ENCODE peak calls at places on chromosome X, in five cellular contexts. One of them, this sample, is unnamed.

GRCh38 chrX:552496-552895 is 78.1 kb upstream of the SHOX start:
- DNase-seq in tibial artery: no peak
- DNase-seq in HFFc6: no peak
- DNase-seq in astrocyte: no peak
- DNase-seq in RWPE1: no peak
- DNase-seq in this sample: no peak

GRCh38 chrX:114800719-114801118 is 216.7 kb downstream of the IL13RA2 start:
- DNase-seq in tibial artery: no peak
- DNase-seq in astrocyte: peak
- DNase-seq in RWPE1: peak
- DNase-seq in HFFc6: peak
- DNase-seq in this sample: peak

GRCh38 chrX:150063138-150063518 is 124.8 kb upstream of the EOLA2 start:
- DNase-seq in RWPE1: no peak
- DNase-seq in HFFc6: no peak
- DNase-seq in astrocyte: no peak
- DNase-seq in tibial artery: no peak
- DNase-seq in this sample: no peak

GRCh38 chrX:110432831-110433230 is 74.2 kb downstream of the RTL9 start:
- DNase-seq in HFFc6: no peak
- DNase-seq in astrocyte: no peak
- DNase-seq in RWPE1: no peak
- DNase-seq in tibial artery: no peak
- DNase-seq in this sample: no peak

GRCh38 chrX:93791304-93791703 is 117.3 kb downstream of the FAM133A start:
- DNase-seq in HFFc6: no peak
- DNase-seq in astrocyte: no peak
- DNase-seq in RWPE1: no peak
- DNase-seq in tibial artery: no peak
- DNase-seq in this sample: no peak

GRCh38 chrX:153032397-153033118 is 23.7 kb upstream of the PNMA3 start:
- DNase-seq in astrocyte: no peak
- DNase-seq in HFFc6: peak
- DNase-seq in RWPE1: peak
- DNase-seq in tibial artery: peak
- DNase-seq in this sample: no peak

GRCh38 chrX:53323196-53323595 is 41.8 kb upstream of the IQSEC2 start:
- DNase-seq in tibial artery: no peak
- DNase-seq in astrocyte: no peak
- DNase-seq in RWPE1: no peak
- DNase-seq in HFFc6: no peak
- DNase-seq in this sample: no peak

GRCh38 chrX:26262121-26262523 is 46.2 kb downstream of the MAGEB5 start:
- DNase-seq in RWPE1: peak
- DNase-seq in tibial artery: no peak
- DNase-seq in astrocyte: peak
- DNase-seq in HFFc6: no peak
- DNase-seq in this sample: no peak

GRCh38 chrX:76428243-76429130 is 977 bp downstream of the MAGEE1 start:
- DNase-seq in tibial artery: no peak
- DNase-seq in astrocyte: no peak
- DNase-seq in HFFc6: no peak
- DNase-seq in RWPE1: no peak
- DNase-seq in this sample: no peak

GRCh38 chrX:136586386-136586785 is 54.4 kb downstream of the VGLL1 start:
- DNase-seq in astrocyte: peak
- DNase-seq in HFFc6: no peak
- DNase-seq in tibial artery: no peak
- DNase-seq in RWPE1: no peak
- DNase-seq in this sample: peak

GRCh38 chrX:111823068-111823467 is 52.9 kb upstream of the TRPC5OS start:
- DNase-seq in RWPE1: no peak
- DNase-seq in tibial artery: no peak
- DNase-seq in HFFc6: no peak
- DNase-seq in astrocyte: peak
- DNase-seq in this sample: no peak

GRCh38 chrX:104712515-104712914 is 146.5 kb downstream of the IL1RAPL2 start:
- DNase-seq in tibial artery: no peak
- DNase-seq in astrocyte: no peak
- DNase-seq in HFFc6: no peak
- DNase-seq in RWPE1: no peak
- DNase-seq in this sample: no peak

This sample was measured in retinal pigment epithelial cell.